ENCODE peak calls at places on chromosomes 2 and 18, in eight cellular contexts. R is progenitor cell of endocrine pancreas; D is fibroblast of pulmonary artery; F is sigmoid colon; K is AG04449; P is Panc1; O is GM23338; Y is activated CD8-positive, alpha-beta T cell treated with anti-CD3 and anti-CD28 coated beads for 36 hours. H is an unnamed sample.

GRCh38 chr2:231276986-231277385 is 78.6 kb downstream of the ARMC9 start:
- DNase-seq in R (no peak), D (no peak), F (no peak), K (no peak), P (no peak), O (no peak), Y (no peak), H (no peak)

GRCh38 chr2:43223412-43224040 is 2.9 kb downstream of the ZFP36L2 start:
- DNase-seq in R (no peak), D (peak; percentile 52), F (no peak), K (no peak), P (no peak), O (no peak), Y (no peak), H (no peak)

GRCh38 chr2:125516496-125517109 is 1139.4 kb upstream of the GYPC start:
- DNase-seq in R (no peak), D (peak; percentile 6), F (no peak), K (no peak), P (no peak), O (peak; percentile 69), Y (peak; percentile 8), H (peak; percentile 38)

GRCh38 chr18:9516437-9517064 is 41.2 kb downstream of the RALBP1 start:
- DNase-seq in R (no peak), D (peak; percentile 67), F (no peak), K (no peak), P (no peak), O (peak; percentile 69), Y (peak; percentile 8), H (peak; percentile 50)

GRCh38 chr2:101173707-101174295 is 22.6 kb upstream of the TBC1D8 start:
- DNase-seq in R (no peak), D (no peak), F (no peak), K (no peak), P (no peak), O (no peak), Y (peak; percentile 85), H (peak; percentile 32)

GRCh38 chr2:216348909-216349308 is 23.4 kb downstream of the MARCHF4 start:
- DNase-seq in R (no peak), D (peak; percentile 60), F (no peak), K (no peak), P (no peak), O (no peak), Y (peak; percentile 63), H (no peak)

GRCh38 chr2:152452256-152452973 is 117.4 kb downstream of the FMNL2 start:
- DNase-seq in R (no peak), D (no peak), F (no peak), K (no peak), P (no peak), O (peak; percentile 75), Y (no peak), H (no peak)

GRCh38 chr2:65999790-66000189 is 435.1 kb upstream of the MEIS1 start:
- DNase-seq in R (no peak), D (no peak), F (no peak), K (no peak), P (no peak), O (no peak), Y (no peak), H (no peak)

GRCh38 chr2:164430166-164430783 is 191.0 kb downstream of the GRB14 start:
- DNase-seq in R (peak; percentile 14), D (peak; percentile 61), F (no peak), K (peak; percentile 0), P (peak; percentile 25), O (peak; percentile 74), Y (peak; percentile 10), H (peak; percentile 10)

GRCh38 chr18:41490861-41491260 is 464.2 kb upstream of the PIK3C3 start:
- DNase-seq in R (no peak), D (no peak), F (no peak), K (no peak), P (no peak), O (no peak), Y (no peak), H (no peak)

GRCh38 chr2:233449921-233450853 is 95.9 kb downstream of the DGKD start:
- DNase-seq in R (no peak), D (no peak), F (peak; percentile 56), K (no peak), P (no peak), O (no peak), Y (no peak), H (no peak)

GRCh38 chr2:136017786-136018185 is 32.4 kb upstream of the DARS1 start:
- DNase-seq in R (no peak), D (no peak), F (no peak), K (no peak), P (no peak), O (no peak), Y (no peak), H (no peak)

GRCh38 chr2:74864728-74865722 is 31.1 kb downstream of the HK2 start:
- DNase-seq in R (no peak), D (peak; percentile 69), F (no peak), K (no peak), P (no peak), O (peak; percentile 36), Y (no peak), H (no peak)
- TF ChIP-seq CTCF in R (no peak), D (peak; percentile 3), F (no peak), K (no peak), P (no peak), O (no peak), Y (no peak), H (no peak)

DNA sequence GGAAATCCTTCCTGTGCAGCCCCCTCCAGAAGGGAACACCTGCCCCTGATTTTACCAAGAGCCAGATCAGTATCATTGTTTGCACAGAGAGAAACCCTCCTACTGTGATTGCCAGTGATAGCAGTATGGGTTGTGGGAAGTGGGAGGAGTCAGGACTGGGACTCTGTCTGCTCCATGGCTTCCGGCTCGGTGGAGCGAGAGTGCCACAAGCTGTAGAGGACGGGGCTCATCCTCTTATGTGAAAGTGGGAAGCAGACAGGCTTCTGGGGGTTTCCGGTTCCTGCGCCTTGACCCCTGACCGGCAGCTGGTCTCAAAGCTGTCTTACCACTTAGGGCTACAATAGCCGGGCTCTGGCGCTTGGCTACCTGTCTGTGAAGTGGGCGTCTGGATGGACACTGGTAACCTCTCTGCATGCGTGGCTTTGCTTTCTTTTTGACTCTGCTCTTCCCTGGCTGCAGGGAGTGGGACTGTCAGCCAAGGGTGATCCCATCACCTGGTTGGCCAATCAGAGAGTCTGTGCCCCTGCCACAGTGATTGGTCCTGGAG is 79.7 kb downstream of the BCL2L11 start:
- DNase-seq in R (no peak), D (no peak), F (no peak), K (no peak), P (no peak), O (peak; percentile 11), Y (no peak), H (no peak)
- TF ChIP-seq CTCF in R (no peak), D (no peak), F (no peak), K (no peak), P (no peak), O (no peak), Y (no peak), H (no peak)

GRCh38 chr2:9994462-9994861 is 43.0 kb downstream of the GRHL1 start:
- DNase-seq in R (no peak), D (no peak), F (peak; percentile 29), K (no peak), P (no peak), O (no peak), Y (no peak), H (no peak)

GRCh38 chr2:9991221-9991620 is 39.7 kb downstream of the GRHL1 start:
- DNase-seq in R (no peak), D (no peak), F (no peak), K (no peak), P (no peak), O (no peak), Y (no peak), H (no peak)

GRCh38 chr2:9990735-9991134 is 39.2 kb downstream of the GRHL1 start:
- DNase-seq in R (no peak), D (no peak), F (no peak), K (no peak), P (no peak), O (peak; percentile 30), Y (no peak), H (no peak)

GRCh38 chr2:9993490-9994165 is 42.1 kb downstream of the GRHL1 start:
- DNase-seq in R (no peak), D (no peak), F (peak; percentile 65), K (no peak), P (no peak), O (no peak), Y (no peak), H (no peak)

DNA sequence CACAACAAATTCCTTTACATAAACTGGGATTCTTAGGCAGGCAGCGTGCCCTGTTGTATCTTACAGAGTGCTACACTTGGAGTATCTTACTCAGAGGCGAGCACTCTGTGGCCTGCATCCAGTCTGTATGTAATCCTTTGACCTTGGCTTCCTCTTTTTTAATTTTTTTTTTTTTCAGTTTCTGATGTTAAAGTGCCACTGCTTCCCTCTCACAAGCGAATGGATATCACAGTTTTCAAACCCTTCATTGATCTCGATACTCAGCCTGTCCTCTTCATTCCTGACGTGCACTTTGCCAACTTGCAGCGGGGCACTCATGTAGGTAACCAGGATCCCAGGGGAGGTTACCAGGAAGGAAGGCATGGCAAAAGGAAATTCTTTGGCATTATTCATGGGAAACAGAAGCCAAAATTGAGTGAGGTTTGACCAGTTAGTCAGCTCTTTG is 40.4 kb downstream of the GRHL1 start:
- DNase-seq in R (no peak), D (no peak), F (no peak), K (no peak), P (no peak), O (no peak), Y (no peak), H (no peak)
- TF ChIP-seq CTCF in R (no peak), D (no peak), F (no peak), K (no peak), P (no peak), O (no peak), Y (no peak), H (no peak)

GRCh38 chr2:45876611-45877010 is 225.1 kb downstream of the PRKCE start:
- DNase-seq in R (no peak), D (no peak), F (no peak), K (no peak), P (no peak), O (no peak), Y (no peak), H (no peak)

GRCh38 chr2:45881970-45882581 is 230.6 kb downstream of the PRKCE start:
- DNase-seq in R (no peak), D (no peak), F (no peak), K (no peak), P (no peak), O (no peak), Y (no peak), H (no peak)

GRCh38 chr2:45879936-45880335 is 228.5 kb downstream of the PRKCE start:
- DNase-seq in R (no peak), D (no peak), F (no peak), K (no peak), P (no peak), O (no peak), Y (no peak), H (no peak)

GRCh38 chr2:45882707-45883106 is 231.2 kb downstream of the PRKCE start:
- DNase-seq in R (no peak), D (peak; percentile 57), F (peak; percentile 95), K (no peak), P (no peak), O (no peak), Y (no peak), H (no peak)

DNA sequence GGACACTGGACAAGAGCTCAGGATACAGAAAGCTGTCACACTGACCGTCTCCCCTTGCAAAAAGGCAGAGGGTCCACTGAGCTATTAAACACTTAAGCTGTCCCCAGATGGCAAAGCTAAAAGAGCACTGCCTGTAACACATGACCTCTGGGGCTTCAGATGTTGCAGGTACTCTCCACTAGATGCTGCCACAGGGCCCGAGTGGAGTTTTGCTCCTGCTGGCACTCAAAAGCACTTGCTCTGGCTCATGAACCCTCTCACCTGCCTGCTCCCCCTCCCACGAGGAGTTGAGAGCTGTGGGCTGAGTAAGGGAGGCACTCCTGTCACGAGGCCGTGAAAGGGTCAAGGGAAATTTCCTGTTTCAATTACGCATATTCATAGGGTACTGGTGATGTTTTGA is 227.9 kb downstream of the PRKCE start:
- DNase-seq in R (no peak), D (no peak), F (no peak), K (no peak), P (no peak), O (peak; percentile 10), Y (no peak), H (no peak)
- TF ChIP-seq CTCF in R (no peak), D (no peak), F (no peak), K (no peak), P (no peak), O (no peak), Y (no peak), H (no peak)

H was measured in GM20000.